ENCODE peak calls at places on chromosomes 2 and 18, in ten cellular contexts. D is heart left ventricle, K is Peyer's patch, V is IMR-90, N is OCI-LY7, M is omental fat pad, A is astrocyte of the cerebellum, E is cardiac muscle cell, F is AG04450, L is glutamatergic neuron. X is an unnamed sample.

GRCh38 chr2:68151037-68151436 is 6.7 kb upstream of the PNO1 start:
- DNase-seq in D (no peak), E (peak), L (no peak), V (peak), M (no peak), A (no peak), F (no peak), N (peak), K (no peak), X (no peak)

GRCh38 chr2:18169787-18170175 is 291.3 kb downstream of the KCNS3 start:
- DNase-seq in L (no peak), V (no peak), N (no peak), A (no peak), F (no peak), D (no peak), M (no peak), K (no peak), E (no peak), X (no peak)

GRCh38 chr2:9382604-9383235 is 40.6 kb downstream of the ITGB1BP1 start:
- DNase-seq in L (no peak), V (peak), N (no peak), E (no peak), M (no peak), D (no peak), A (no peak), F (no peak), K (no peak), X (no peak)

GRCh38 chr2:12469053-12469625 is 247.6 kb upstream of the TRIB2 start:
- DNase-seq in D (no peak), L (no peak), K (no peak), M (no peak), E (no peak), F (no peak), N (no peak), A (no peak), V (peak), X (no peak)

GRCh38 chr2:190179754-190180312 is 117.3 kb upstream of the MSTN start:
- DNase-seq in M (no peak), K (no peak), V (no peak), N (no peak), E (no peak), A (no peak), L (no peak), F (no peak), D (no peak), X (no peak)

GRCh38 chr2:237258146-237258545 is 155.8 kb downstream of the COL6A3 start:
- DNase-seq in M (no peak), K (no peak), F (no peak), A (no peak), E (peak), V (peak), D (no peak), L (no peak), N (no peak), X (no peak)

GRCh38 chr2:130336150-130336876 is 6.4 kb upstream of the IMP4 start:
- DNase-seq in V (no peak), F (no peak), N (no peak), D (no peak), A (no peak), K (no peak), E (no peak), M (peak), L (no peak), X (no peak)

GRCh38 chr2:2756886-2757285 is 425.8 kb upstream of the MYT1L start:
- DNase-seq in L (no peak), V (no peak), N (no peak), M (no peak), K (no peak), D (no peak), F (no peak), A (no peak), E (no peak), X (no peak)

GRCh38 chr2:20052872-20053281 is 1.4 kb upstream of the LAPTM4A start:
- DNase-seq in K (peak), E (peak), L (no peak), M (peak), A (peak), F (peak), N (peak), V (peak), D (peak), X (no peak)

DNA sequence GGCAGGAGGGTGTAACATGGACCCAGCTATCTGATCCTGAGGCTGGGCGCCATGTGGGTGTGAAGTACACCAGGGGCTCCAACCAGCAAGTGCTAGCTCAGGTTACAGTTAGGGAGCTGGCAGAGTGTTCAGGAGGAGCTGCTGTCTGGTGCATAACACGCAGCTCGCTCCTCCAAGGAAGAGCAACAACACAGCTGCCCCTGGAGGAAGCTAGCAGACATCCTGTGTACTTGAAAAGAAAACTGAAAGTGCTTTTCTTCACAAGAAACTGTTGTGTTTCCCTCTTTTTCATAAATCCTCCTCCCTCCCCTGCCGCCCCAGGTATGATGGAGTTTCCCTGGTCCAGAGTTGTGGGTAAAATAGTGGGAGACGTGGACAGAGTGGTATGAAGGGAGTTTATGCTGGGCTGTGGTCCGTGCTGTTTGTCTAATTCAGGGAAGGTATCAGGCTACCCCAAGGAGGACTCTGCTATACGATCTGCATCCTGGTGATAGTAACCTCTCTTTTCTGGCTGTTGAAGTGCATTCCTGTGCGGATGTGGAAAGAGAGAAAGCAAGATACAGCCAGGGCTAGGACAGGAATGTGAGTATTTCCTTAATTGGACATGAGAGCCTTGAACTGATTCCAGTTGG is 6.1 kb upstream of the LBH start:
- DNase-seq in F (peak), V (peak), A (no peak), D (peak), K (peak), N (peak), L (no peak), M (no peak), E (peak), X (no peak)
- TF ChIP-seq CTCF in F (peak), V (no peak), A (no peak), D (no peak), K (peak), N (peak), L (no peak), M (no peak), E (no peak), X (no peak)

GRCh38 chr2:3785220-3785889 is 82.0 kb downstream of the DCDC2C start:
- DNase-seq in F (no peak), E (no peak), V (peak), D (no peak), N (no peak), A (no peak), K (no peak), M (no peak), L (no peak), X (no peak)
- TF ChIP-seq CTCF in F (no peak), E (no peak), V (no peak), D (no peak), N (no peak), A (no peak), K (no peak), M (no peak), L (no peak), X (no peak)

GRCh38 chr18:22507055-22507454 is 89.3 kb upstream of the CTAGE1 start:
- DNase-seq in D (no peak), E (no peak), V (no peak), K (no peak), F (no peak), A (no peak), N (no peak), M (no peak), L (no peak), X (no peak)
- TF ChIP-seq CTCF in D (no peak), E (no peak), V (no peak), K (no peak), F (no peak), A (no peak), N (no peak), M (no peak), L (no peak), X (no peak)

DNA sequence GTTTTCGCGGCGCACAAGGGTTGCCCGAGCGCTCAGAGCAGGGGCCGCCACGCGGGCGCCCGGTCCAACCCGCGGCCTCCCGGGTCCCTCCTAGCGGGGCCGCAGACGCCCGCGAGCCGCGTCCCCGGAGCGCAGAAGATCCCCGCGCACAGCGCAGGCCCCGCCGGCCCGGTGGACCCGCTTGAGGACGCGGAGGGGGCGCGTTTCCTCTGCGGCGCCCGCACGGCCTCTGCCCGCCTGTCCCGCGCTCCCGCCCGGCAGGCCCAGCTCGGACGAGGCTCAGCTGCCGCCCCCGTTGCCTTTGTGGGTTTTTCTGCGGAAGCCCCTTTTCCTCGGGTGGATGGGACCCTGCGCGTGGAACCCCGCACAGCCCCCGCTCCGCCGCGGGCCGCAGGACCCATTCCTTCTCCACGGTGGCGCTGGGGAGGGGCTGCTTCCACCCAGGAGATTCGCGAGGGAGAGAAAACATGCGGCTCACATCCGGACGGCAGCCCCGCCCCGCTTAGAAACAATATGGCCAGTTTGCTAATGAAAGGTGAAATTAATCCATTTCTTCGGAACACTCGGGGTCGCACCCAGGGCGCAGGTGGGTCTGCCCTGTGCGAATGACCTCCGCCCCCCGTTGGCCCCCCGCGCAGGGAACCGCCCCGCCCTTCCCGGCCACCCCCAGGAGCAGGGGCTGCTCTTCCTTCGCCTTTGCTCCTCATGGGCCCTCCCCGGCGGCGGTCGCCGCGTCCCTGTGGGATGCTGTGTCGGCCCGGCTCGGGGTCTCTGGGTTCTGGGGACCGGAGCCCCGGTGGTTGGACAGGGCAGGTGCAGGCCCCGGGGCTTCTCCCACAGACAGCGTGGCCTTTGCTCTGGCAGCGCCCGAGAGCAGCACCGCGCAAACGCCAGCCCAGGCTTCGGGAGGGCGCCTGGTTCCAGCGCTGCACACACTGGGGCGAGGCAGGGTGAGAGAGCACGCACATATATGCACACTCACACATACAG is 9.3 kb upstream of the KCNG2 start:
- DNase-seq in A (no peak), M (no peak), E (peak), D (peak), L (peak), F (no peak), N (no peak), V (no peak), K (no peak), X (no peak)
- TF ChIP-seq CTCF in A (no peak), M (no peak), E (no peak), D (no peak), L (peak), F (peak), N (no peak), V (peak), K (no peak), X (peak)

DNA sequence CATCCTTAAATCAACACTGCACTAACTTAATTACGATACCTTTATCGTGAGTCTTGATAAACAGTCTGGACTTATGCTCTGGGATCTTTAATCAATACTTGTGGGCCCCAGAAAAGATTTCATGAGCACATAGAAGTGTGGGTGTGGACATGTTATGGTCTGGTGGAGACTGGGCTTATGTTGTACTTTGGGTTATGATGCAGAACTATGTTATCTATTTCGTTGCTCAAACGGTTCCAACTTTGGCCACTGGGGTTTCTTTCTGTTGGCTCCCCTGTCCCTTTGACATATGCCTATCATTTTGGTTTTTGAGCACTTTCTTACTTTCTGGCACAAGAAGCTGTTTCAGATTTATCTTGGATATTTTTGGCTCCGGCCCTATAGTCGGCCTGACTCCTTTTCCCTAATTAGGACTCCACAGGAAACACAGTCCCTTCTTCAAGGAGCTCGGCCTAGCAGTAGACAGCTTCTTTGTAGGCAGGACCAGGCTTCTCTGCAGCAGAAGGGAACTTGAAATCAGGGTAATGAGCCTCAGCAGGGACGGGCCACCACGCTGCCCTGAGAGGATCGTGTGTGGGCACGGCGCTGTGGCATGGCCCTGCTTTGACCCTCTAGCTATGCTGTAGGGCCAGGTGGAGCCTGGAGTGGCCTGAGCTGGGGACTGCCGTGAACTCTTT is 54.6 kb upstream of the TXNDC2 start:
- DNase-seq in D (no peak), M (no peak), K (no peak), F (no peak), V (no peak), E (no peak), N (no peak), L (no peak), A (no peak), X (no peak)
- TF ChIP-seq CTCF in D (no peak), M (no peak), K (peak), F (no peak), V (no peak), E (peak), N (peak), L (peak), A (no peak), X (peak)

DNA sequence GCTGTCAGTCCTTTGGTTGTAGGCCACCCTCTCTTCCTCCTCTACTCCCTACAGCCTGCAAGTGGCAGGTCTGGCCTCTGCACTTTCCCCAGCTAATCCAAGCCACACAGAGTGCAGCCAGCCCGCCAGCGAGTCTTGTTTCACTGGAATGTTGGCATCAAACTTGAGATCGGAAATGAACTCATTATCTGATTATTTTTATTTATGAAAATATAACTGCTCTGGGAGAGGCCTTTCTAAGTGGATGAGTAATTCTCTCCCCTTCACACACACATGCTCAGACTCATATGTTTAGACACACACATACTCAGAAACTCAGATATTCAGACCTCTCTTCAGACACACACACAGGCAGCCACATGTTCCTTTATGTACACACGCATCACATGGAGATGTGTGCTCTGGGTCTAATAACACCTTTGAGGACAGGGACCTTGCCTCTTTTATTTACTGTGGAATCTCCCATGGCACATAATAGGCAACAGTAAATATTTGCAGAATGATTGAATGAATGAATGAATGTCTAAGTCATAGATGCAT is 151.3 kb downstream of the ZFP36L2 start:
- DNase-seq in E (peak), N (no peak), M (no peak), F (peak), D (peak), V (peak), A (peak), L (no peak), K (peak), X (no peak)
- TF ChIP-seq CTCF in E (no peak), N (no peak), M (no peak), F (peak), D (no peak), V (peak), A (no peak), L (no peak), K (no peak), X (no peak)

GRCh38 chr2:74138952-74139323 is 8.8 kb downstream of the BOLA3 start:
- DNase-seq in D (no peak), V (no peak), L (no peak), M (no peak), N (no peak), F (no peak), E (no peak), A (no peak), K (no peak), X (no peak)
- TF ChIP-seq CTCF in D (peak), V (no peak), L (peak), M (no peak), N (peak), F (peak), E (peak), A (no peak), K (no peak), X (peak)

DNA sequence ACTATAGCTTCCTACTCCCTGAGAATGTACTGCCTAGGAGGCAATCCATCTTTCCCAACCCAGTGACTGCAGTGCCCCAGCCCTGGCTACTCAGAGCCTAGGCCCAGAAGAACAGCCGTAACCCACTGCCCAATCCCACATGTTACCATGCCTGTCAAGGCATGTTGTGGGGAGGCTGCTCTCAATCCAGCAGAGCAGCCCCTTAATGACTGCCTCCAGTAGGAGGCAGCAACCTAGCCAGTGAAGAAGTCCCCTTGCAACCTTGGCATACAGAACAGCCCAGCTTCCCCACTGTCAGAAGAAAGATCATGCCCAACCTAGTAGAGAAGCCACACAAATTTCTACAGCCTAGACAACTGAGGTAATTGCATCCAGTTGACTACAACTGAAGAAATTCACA is 44.2 kb upstream of the CDH7 start:
- DNase-seq in F (no peak), E (no peak), L (no peak), K (no peak), A (no peak), N (no peak), M (no peak), D (no peak), V (no peak), X (no peak)
- TF ChIP-seq CTCF in F (no peak), E (no peak), L (no peak), K (no peak), A (no peak), N (no peak), M (no peak), D (no peak), V (no peak), X (no peak)

DNA sequence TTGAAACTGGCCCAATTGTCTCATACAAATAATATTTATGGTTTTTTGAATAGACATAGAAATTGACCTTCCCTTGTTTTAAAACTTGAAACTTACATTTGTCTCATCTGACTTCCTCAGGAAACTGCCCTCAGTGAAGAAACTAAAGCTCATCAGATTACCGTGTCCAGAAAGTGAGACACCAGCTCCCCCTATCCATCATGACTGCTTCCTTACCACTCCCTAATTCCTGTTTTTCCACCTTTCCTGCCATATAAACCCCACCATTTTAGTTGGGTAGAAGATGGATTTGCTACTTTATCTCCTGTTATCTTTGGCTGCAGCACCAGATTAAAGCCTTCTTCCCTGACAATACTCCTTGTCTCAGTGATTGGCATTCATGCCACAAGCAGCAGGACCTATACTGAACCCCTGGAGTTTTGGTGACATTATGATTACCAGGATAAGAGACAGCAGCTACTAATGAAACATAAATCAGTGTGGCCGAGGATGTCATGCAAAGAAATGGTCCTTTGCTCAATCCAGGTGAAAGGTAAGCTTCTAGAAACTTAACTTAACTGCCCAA is 1627.6 kb upstream of the ZEB2 start:
- DNase-seq in M (no peak), F (no peak), L (no peak), E (peak), D (no peak), K (no peak), A (no peak), V (no peak), N (no peak), X (no peak)
- TF ChIP-seq CTCF in M (no peak), F (no peak), L (no peak), E (peak), D (no peak), K (no peak), A (no peak), V (no peak), N (no peak), X (no peak)

GRCh38 chr2:188207554-188207953 is 84.1 kb upstream of the GULP1 start:
- DNase-seq in A (no peak), K (no peak), F (no peak), M (no peak), L (no peak), V (no peak), E (no peak), N (no peak), D (no peak), X (no peak)
- TF ChIP-seq CTCF in A (no peak), K (no peak), F (no peak), M (no peak), L (no peak), V (no peak), E (no peak), N (no peak), D (no peak), X (no peak)